ENCODE peak calls at places on chromosomes 7 and 10, in nine cellular contexts. One of them, this sample, is unnamed.

GRCh38 chr7:129100827-129101166 is 43.7 kb upstream of the TSPAN33 start:
- DNase-seq in HCT116: no peak
- DNase-seq in heart left ventricle: no peak
- DNase-seq in AG10803: no peak
- DNase-seq in pancreas: no peak
- DNase-seq in mucosa of descending colon: no peak
- DNase-seq in HepG2: no peak
- DNase-seq in upper lobe of left lung: no peak
- DNase-seq in psoas muscle: no peak
- DNase-seq in this sample: no peak

GRCh38 chr10:1715821-1716220 is 21.5 kb downstream of the ADARB2 start:
- DNase-seq in HCT116: no peak
- DNase-seq in heart left ventricle: no peak
- DNase-seq in AG10803: no peak
- DNase-seq in pancreas: no peak
- DNase-seq in mucosa of descending colon: no peak
- DNase-seq in HepG2: no peak
- DNase-seq in upper lobe of left lung: no peak
- DNase-seq in psoas muscle: no peak
- DNase-seq in this sample: no peak

GRCh38 chr7:39260279-39260844 is 282.7 kb downstream of the POU6F2 start:
- DNase-seq in HCT116: no peak
- DNase-seq in heart left ventricle: no peak
- DNase-seq in AG10803: no peak
- DNase-seq in pancreas: no peak
- DNase-seq in mucosa of descending colon: no peak
- DNase-seq in HepG2: no peak
- DNase-seq in upper lobe of left lung: no peak
- DNase-seq in psoas muscle: no peak
- DNase-seq in this sample: no peak

GRCh38 chr10:95440756-95441546 is 120.2 kb downstream of the SORBS1 start:
- DNase-seq in HCT116: no peak
- DNase-seq in heart left ventricle: no peak
- DNase-seq in AG10803: no peak
- DNase-seq in pancreas: no peak
- DNase-seq in mucosa of descending colon: no peak
- DNase-seq in HepG2: peak
- DNase-seq in upper lobe of left lung: no peak
- DNase-seq in psoas muscle: no peak
- DNase-seq in this sample: no peak

GRCh38 chr7:130149575-130150139 is 55.5 kb downstream of the TMEM209 start:
- DNase-seq in HCT116: no peak
- DNase-seq in heart left ventricle: no peak
- DNase-seq in AG10803: no peak
- DNase-seq in pancreas: peak
- DNase-seq in mucosa of descending colon: peak
- DNase-seq in HepG2: no peak
- DNase-seq in upper lobe of left lung: peak
- DNase-seq in psoas muscle: no peak
- DNase-seq in this sample: peak

GRCh38 chr10:114548662-114549061 is 109.4 kb downstream of the ABLIM1 start:
- DNase-seq in HCT116: peak
- DNase-seq in heart left ventricle: peak
- DNase-seq in AG10803: peak
- DNase-seq in pancreas: no peak
- DNase-seq in mucosa of descending colon: no peak
- DNase-seq in HepG2: peak
- DNase-seq in upper lobe of left lung: peak
- DNase-seq in psoas muscle: no peak
- DNase-seq in this sample: no peak

GRCh38 chr7:135486258-135486657 is 23.6 kb downstream of the CNOT4 start:
- DNase-seq in HCT116: no peak
- DNase-seq in heart left ventricle: no peak
- DNase-seq in AG10803: peak
- DNase-seq in pancreas: no peak
- DNase-seq in mucosa of descending colon: no peak
- DNase-seq in HepG2: no peak
- DNase-seq in upper lobe of left lung: no peak
- DNase-seq in psoas muscle: no peak
- DNase-seq in this sample: no peak

GRCh38 chr7:133633055-133633454 is 380.2 kb downstream of the EXOC4 start:
- DNase-seq in HCT116: no peak
- DNase-seq in heart left ventricle: no peak
- DNase-seq in AG10803: peak
- DNase-seq in pancreas: no peak
- DNase-seq in mucosa of descending colon: no peak
- DNase-seq in HepG2: no peak
- DNase-seq in upper lobe of left lung: no peak
- DNase-seq in psoas muscle: no peak
- DNase-seq in this sample: no peak

GRCh38 chr7:65980478-65981250 is 1.3 kb downstream of the GUSB start:
- DNase-seq in HCT116: no peak
- DNase-seq in heart left ventricle: peak
- DNase-seq in AG10803: peak
- DNase-seq in pancreas: peak
- DNase-seq in mucosa of descending colon: peak
- DNase-seq in HepG2: no peak
- DNase-seq in upper lobe of left lung: peak
- DNase-seq in psoas muscle: peak
- DNase-seq in this sample: no peak

DNA sequence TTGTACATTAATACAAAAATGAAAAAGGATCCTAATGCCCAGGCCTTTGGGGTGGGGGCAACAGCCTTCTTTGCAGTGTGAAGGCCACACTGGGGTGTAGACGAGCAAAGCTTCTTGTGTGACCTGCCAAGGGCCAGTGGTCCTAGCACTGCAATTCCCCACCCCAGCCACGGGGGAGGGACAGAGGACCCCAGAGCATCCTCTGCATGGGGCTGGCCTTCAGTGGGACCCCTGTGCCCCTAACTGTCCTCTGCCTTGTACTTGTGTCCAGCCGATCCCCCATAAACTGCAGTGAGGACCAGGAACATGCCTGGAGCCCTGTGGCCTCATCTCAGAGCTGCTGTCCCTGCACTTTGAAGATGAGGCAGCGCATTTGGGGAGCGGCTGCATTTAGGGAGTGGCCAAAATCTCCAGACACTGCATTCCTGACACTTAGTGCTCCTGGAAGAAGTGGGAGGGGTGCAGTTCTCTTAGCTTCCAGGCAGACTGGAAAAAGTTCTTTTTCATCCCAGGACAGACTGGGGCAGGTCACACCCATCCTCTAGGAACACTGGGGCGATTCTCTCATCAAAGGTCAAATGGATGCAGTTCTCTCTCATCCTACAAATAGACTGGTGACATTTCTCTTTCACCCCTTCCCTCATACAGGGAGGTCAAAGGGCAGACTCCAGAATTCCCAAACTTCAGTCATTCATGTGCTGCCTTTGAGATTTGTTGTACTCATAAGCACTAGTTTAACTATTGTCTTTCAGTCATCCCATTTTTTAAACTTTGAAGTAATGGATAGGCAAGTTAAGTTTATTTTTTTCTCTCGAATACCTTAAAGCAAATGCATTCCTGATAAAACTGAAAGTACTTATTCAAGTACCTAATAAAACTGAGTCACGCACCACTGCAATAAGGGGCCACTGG is 922 bp upstream of the MYO1G start:
- DNase-seq in HCT116: no peak
- DNase-seq in heart left ventricle: no peak
- DNase-seq in AG10803: no peak
- DNase-seq in pancreas: peak
- DNase-seq in mucosa of descending colon: no peak
- DNase-seq in HepG2: no peak
- DNase-seq in upper lobe of left lung: no peak
- DNase-seq in psoas muscle: no peak
- DNase-seq in this sample: no peak
- TF ChIP-seq CTCF in HCT116: no peak
- TF ChIP-seq CTCF in heart left ventricle: no peak
- TF ChIP-seq CTCF in AG10803: no peak
- TF ChIP-seq CTCF in pancreas: no peak
- TF ChIP-seq CTCF in mucosa of descending colon: no peak
- TF ChIP-seq CTCF in HepG2: no peak
- TF ChIP-seq CTCF in upper lobe of left lung: no peak
- TF ChIP-seq CTCF in psoas muscle: no peak
- TF ChIP-seq CTCF in this sample: no peak

GRCh38 chr10:107163904-107164861 is at the start of gene SORCS1:
- DNase-seq in HCT116: no peak
- DNase-seq in heart left ventricle: peak
- DNase-seq in AG10803: no peak
- DNase-seq in pancreas: peak
- DNase-seq in mucosa of descending colon: no peak
- DNase-seq in HepG2: no peak
- DNase-seq in upper lobe of left lung: no peak
- DNase-seq in psoas muscle: no peak
- DNase-seq in this sample: peak

GRCh38 chr10:107165007-107165406 is 501 bp upstream of the SORCS1 start:
- DNase-seq in HCT116: no peak
- DNase-seq in heart left ventricle: no peak
- DNase-seq in AG10803: no peak
- DNase-seq in pancreas: no peak
- DNase-seq in mucosa of descending colon: no peak
- DNase-seq in HepG2: no peak
- DNase-seq in upper lobe of left lung: no peak
- DNase-seq in psoas muscle: no peak
- DNase-seq in this sample: no peak

GRCh38 chr10:107168739-107169138 is 4.2 kb upstream of the SORCS1 start:
- DNase-seq in HCT116: no peak
- DNase-seq in heart left ventricle: no peak
- DNase-seq in AG10803: no peak
- DNase-seq in pancreas: no peak
- DNase-seq in mucosa of descending colon: no peak
- DNase-seq in HepG2: no peak
- DNase-seq in upper lobe of left lung: no peak
- DNase-seq in psoas muscle: no peak
- DNase-seq in this sample: no peak

GRCh38 chr10:107166378-107166777 is 1.9 kb upstream of the SORCS1 start:
- DNase-seq in HCT116: no peak
- DNase-seq in heart left ventricle: no peak
- DNase-seq in AG10803: no peak
- DNase-seq in pancreas: no peak
- DNase-seq in mucosa of descending colon: no peak
- DNase-seq in HepG2: no peak
- DNase-seq in upper lobe of left lung: no peak
- DNase-seq in psoas muscle: no peak
- DNase-seq in this sample: no peak

GRCh38 chr10:107169516-107169915 is 5.0 kb upstream of the SORCS1 start:
- DNase-seq in HCT116: no peak
- DNase-seq in heart left ventricle: no peak
- DNase-seq in AG10803: no peak
- DNase-seq in pancreas: no peak
- DNase-seq in mucosa of descending colon: no peak
- DNase-seq in HepG2: no peak
- DNase-seq in upper lobe of left lung: no peak
- DNase-seq in psoas muscle: no peak
- DNase-seq in this sample: no peak
- TF ChIP-seq CTCF in HCT116: no peak
- TF ChIP-seq CTCF in heart left ventricle: no peak
- TF ChIP-seq CTCF in AG10803: no peak
- TF ChIP-seq CTCF in pancreas: no peak
- TF ChIP-seq CTCF in mucosa of descending colon: no peak
- TF ChIP-seq CTCF in HepG2: no peak
- TF ChIP-seq CTCF in upper lobe of left lung: no peak
- TF ChIP-seq CTCF in psoas muscle: no peak
- TF ChIP-seq CTCF in this sample: peak

DNA sequence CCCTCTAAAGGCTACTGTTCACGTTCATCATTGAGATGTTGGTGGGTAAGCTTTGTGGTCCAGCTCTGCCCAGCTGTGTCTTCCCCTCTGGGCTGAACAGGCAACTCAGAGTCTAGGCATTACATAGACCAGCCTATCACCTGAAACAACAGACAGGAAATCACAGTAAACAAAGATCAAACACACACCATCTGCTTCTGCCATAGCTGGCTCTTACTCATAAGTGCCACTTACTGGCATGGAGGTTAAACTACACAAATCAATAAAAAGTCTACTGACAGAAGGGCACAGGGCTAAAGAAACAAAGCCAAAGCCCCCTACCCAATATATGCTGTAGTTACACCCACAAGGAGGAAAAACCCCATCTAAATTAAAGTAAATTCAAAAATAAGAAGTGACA is 35.0 kb downstream of the SEPTIN14 start:
- DNase-seq in HCT116: no peak
- DNase-seq in heart left ventricle: no peak
- DNase-seq in AG10803: no peak
- DNase-seq in pancreas: no peak
- DNase-seq in mucosa of descending colon: no peak
- DNase-seq in HepG2: peak
- DNase-seq in upper lobe of left lung: no peak
- DNase-seq in psoas muscle: no peak
- DNase-seq in this sample: no peak
- TF ChIP-seq CTCF in HCT116: peak
- TF ChIP-seq CTCF in heart left ventricle: no peak
- TF ChIP-seq CTCF in AG10803: no peak
- TF ChIP-seq CTCF in pancreas: no peak
- TF ChIP-seq CTCF in mucosa of descending colon: no peak
- TF ChIP-seq CTCF in HepG2: no peak
- TF ChIP-seq CTCF in upper lobe of left lung: no peak
- TF ChIP-seq CTCF in psoas muscle: no peak
- TF ChIP-seq CTCF in this sample: no peak

GRCh38 chr10:76550806-76551205 is 1086.8 kb downstream of the KCNMA1 start:
- DNase-seq in HCT116: no peak
- DNase-seq in heart left ventricle: no peak
- DNase-seq in AG10803: peak
- DNase-seq in pancreas: no peak
- DNase-seq in mucosa of descending colon: no peak
- DNase-seq in HepG2: no peak
- DNase-seq in upper lobe of left lung: no peak
- DNase-seq in psoas muscle: no peak
- DNase-seq in this sample: no peak

GRCh38 chr10:76555271-76555670 is 1082.3 kb downstream of the KCNMA1 start:
- DNase-seq in HCT116: no peak
- DNase-seq in heart left ventricle: no peak
- DNase-seq in AG10803: no peak
- DNase-seq in pancreas: no peak
- DNase-seq in mucosa of descending colon: no peak
- DNase-seq in HepG2: no peak
- DNase-seq in upper lobe of left lung: no peak
- DNase-seq in psoas muscle: no peak
- DNase-seq in this sample: no peak

GRCh38 chr10:76553231-76553630 is 1084.4 kb downstream of the KCNMA1 start:
- DNase-seq in HCT116: no peak
- DNase-seq in heart left ventricle: no peak
- DNase-seq in AG10803: peak
- DNase-seq in pancreas: no peak
- DNase-seq in mucosa of descending colon: no peak
- DNase-seq in HepG2: no peak
- DNase-seq in upper lobe of left lung: no peak
- DNase-seq in psoas muscle: no peak
- DNase-seq in this sample: no peak

GRCh38 chr10:76553700-76554470 is 1083.7 kb downstream of the KCNMA1 start:
- DNase-seq in HCT116: no peak
- DNase-seq in heart left ventricle: peak
- DNase-seq in AG10803: peak
- DNase-seq in pancreas: no peak
- DNase-seq in mucosa of descending colon: no peak
- DNase-seq in HepG2: no peak
- DNase-seq in upper lobe of left lung: no peak
- DNase-seq in psoas muscle: no peak
- DNase-seq in this sample: no peak

DNA sequence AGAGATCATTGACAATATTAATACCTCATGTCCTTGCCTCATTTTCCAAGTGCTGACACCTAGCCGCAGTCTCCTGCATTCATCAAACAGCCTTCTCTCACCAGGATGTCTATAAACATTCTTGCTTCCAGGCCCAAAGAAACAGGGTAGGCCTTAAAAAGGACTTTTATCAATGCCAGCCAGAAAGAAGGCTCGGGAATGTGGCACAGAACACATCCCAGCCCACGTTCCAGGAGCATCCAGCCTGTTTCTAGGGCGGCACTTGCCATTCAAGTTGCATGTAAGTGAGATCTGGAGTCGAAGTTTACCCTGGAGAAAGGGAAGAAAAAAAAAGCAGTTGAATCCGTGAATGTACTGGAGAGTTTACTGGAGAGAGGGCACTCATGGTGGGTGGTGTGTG is 1083.1 kb downstream of the KCNMA1 start:
- DNase-seq in HCT116: no peak
- DNase-seq in heart left ventricle: no peak
- DNase-seq in AG10803: no peak
- DNase-seq in pancreas: no peak
- DNase-seq in mucosa of descending colon: no peak
- DNase-seq in HepG2: no peak
- DNase-seq in upper lobe of left lung: no peak
- DNase-seq in psoas muscle: no peak
- DNase-seq in this sample: no peak
- TF ChIP-seq CTCF in HCT116: no peak
- TF ChIP-seq CTCF in heart left ventricle: no peak
- TF ChIP-seq CTCF in AG10803: no peak
- TF ChIP-seq CTCF in pancreas: no peak
- TF ChIP-seq CTCF in mucosa of descending colon: no peak
- TF ChIP-seq CTCF in HepG2: no peak
- TF ChIP-seq CTCF in upper lobe of left lung: no peak
- TF ChIP-seq CTCF in psoas muscle: no peak
- TF ChIP-seq CTCF in this sample: no peak